ENCODE peak calls at places on chromosome 5, in eight cellular contexts. P is HCEC 1CT, F is mammary epithelial cell, E is caudate nucleus, D is DMS 273 treated with DMSO at 0.1 percent for 48 hours, N is islet precursor cell, G is adipocyte, U is AG09319. V is an unnamed sample.

GRCh38 chr5:66744040-66744439 is 147.8 kb downstream of the MAST4 start:
- DNase-seq in F (peak; percentile 2), N (no peak), D (no peak), P (peak; percentile 15), U (no peak), E (no peak), G (no peak), V (no peak)

GRCh38 chr5:43425965-43426364 is 13.8 kb upstream of the CCL28 start:
- DNase-seq in D (peak; percentile 91), U (no peak), G (peak; percentile 54), F (peak; percentile 93), N (no peak), P (peak; percentile 78), E (no peak), V (no peak)

GRCh38 chr5:538271-538771 is 14.1 kb upstream of the SLC9A3 start:
- DNase-seq in N (no peak), G (no peak), E (no peak), D (no peak), P (no peak), F (no peak), U (no peak), V (peak; percentile 60)

GRCh38 chr5:134005415-134006118 is 792 bp upstream of the VDAC1 start:
- DNase-seq in G (no peak), N (no peak), E (no peak), F (no peak), P (no peak), U (no peak), D (no peak), V (peak; percentile 38)

GRCh38 chr5:15787676-15788075 is 287.7 kb downstream of the FBXL7 start:
- DNase-seq in N (no peak), D (no peak), E (no peak), P (no peak), F (no peak), U (no peak), G (peak; percentile 29), V (no peak)

GRCh38 chr5:9644630-9645029 is 14.5 kb upstream of the TAS2R1 start:
- DNase-seq in N (no peak), F (peak; percentile 4), D (no peak), U (no peak), G (peak; percentile 44), E (no peak), P (no peak), V (no peak)

GRCh38 chr5:32475338-32476097 is 31.0 kb upstream of the ZFR start:
- DNase-seq in N (no peak), F (no peak), G (no peak), P (no peak), D (no peak), E (no peak), U (no peak), V (no peak)

GRCh38 chr5:160312139-160312959 is at the start of gene CCNJL:
- DNase-seq in P (no peak), U (no peak), G (peak; percentile 87), N (peak; percentile 87), F (peak; percentile 64), D (no peak), E (no peak), V (peak; percentile 19)

GRCh38 chr5:42948961-42949347 is 91.2 kb downstream of the ANXA2R start:
- DNase-seq in E (no peak), P (no peak), G (no peak), F (no peak), U (no peak), D (no peak), N (no peak), V (no peak)

GRCh38 chr5:132479812-132480441 is 10.6 kb downstream of the IRF1 start:
- DNase-seq in N (no peak), F (no peak), D (no peak), U (no peak), G (no peak), E (no peak), P (no peak), V (no peak)

GRCh38 chr5:138330813-138331448 is 673 bp downstream of the CDC25C start:
- DNase-seq in F (peak; percentile 40), G (no peak), N (peak; percentile 59), E (no peak), U (no peak), P (peak; percentile 29), D (no peak), V (no peak)

GRCh38 chr5:91079037-91079436 is 304.1 kb downstream of the ARRDC3 start:
- DNase-seq in G (peak; percentile 94), F (peak; percentile 61), P (no peak), D (no peak), U (peak; percentile 43), E (no peak), N (no peak), V (no peak)

GRCh38 chr5:71922584-71923106 is 184.6 kb upstream of the MAP1B start:
- DNase-seq in E (no peak), D (no peak), N (peak; percentile 63), F (peak; percentile 92), U (no peak), G (peak; percentile 46), P (peak; percentile 87), V (no peak)

GRCh38 chr5:137618476-137618875 is 117.4 kb downstream of the KLHL3 start:
- DNase-seq in P (no peak), U (no peak), E (no peak), G (no peak), F (no peak), N (no peak), D (no peak), V (no peak)

GRCh38 chr5:168607946-168608345 is 28.8 kb upstream of the PANK3 start:
- DNase-seq in D (no peak), U (no peak), F (no peak), P (no peak), N (peak; percentile 12), G (no peak), E (no peak), V (no peak)

GRCh38 chr5:142869883-142870282 is 99.7 kb downstream of the ARHGAP26 start:
- DNase-seq in G (peak; percentile 36), F (no peak), D (peak; percentile 99), P (peak; percentile 10), U (no peak), N (no peak), E (no peak), V (peak; percentile 44)

GRCh38 chr5:10538103-10538788 is 25.6 kb upstream of the ANKRD33B start:
- DNase-seq in E (no peak), N (no peak), F (no peak), U (no peak), D (no peak), P (no peak), G (no peak), V (no peak)

GRCh38 chr5:90783460-90784333 is 225.1 kb downstream of the ADGRV1 start:
- DNase-seq in E (no peak), G (peak; percentile 87), F (peak; percentile 44), D (no peak), P (peak; percentile 50), N (peak; percentile 74), U (peak; percentile 29), V (peak; percentile 46)

GRCh38 chr5:106522296-106522695 is 1148.4 kb downstream of the EFNA5 start:
- DNase-seq in U (no peak), E (no peak), N (no peak), F (no peak), G (peak; percentile 23), P (no peak), D (no peak), V (no peak)

GRCh38 chr5:119315516-119315949 is 40.3 kb upstream of the TNFAIP8 start:
- DNase-seq in G (no peak), F (peak; percentile 50), E (no peak), N (peak; percentile 32), P (peak; percentile 58), U (no peak), D (peak; percentile 25), V (no peak)

GRCh38 chr5:177162379-177162778 is 28.8 kb downstream of the NSD1 start:
- DNase-seq in E (no peak), D (no peak), P (no peak), N (peak; percentile 63), U (no peak), G (no peak), F (peak; percentile 5), V (no peak)

GRCh38 chr5:91212336-91213092 is 170.6 kb downstream of the ARRDC3 start:
- DNase-seq in F (peak; percentile 30), N (peak; percentile 71), G (peak; percentile 93), U (peak; percentile 88), D (peak; percentile 77), P (peak; percentile 96), E (no peak), V (no peak)

GRCh38 chr5:143016777-143017374 is 246.7 kb downstream of the ARHGAP26 start:
- DNase-seq in D (peak; percentile 49), F (peak; percentile 33), E (no peak), P (peak; percentile 54), G (peak; percentile 67), N (no peak), U (no peak), V (no peak)

V was measured in pancreas.